ENCODE peak calls at places on chromosome 15, in five cellular contexts. T is GM12878, V is HepG2, O is A549, F is H1. P is an unnamed sample.

GRCh38 chr15:68730491-68731317 is 90.0 kb downstream of the ANP32A start:
- DNase-seq in T (no peak), V (peak; percentile 21), O (peak; percentile 68), F (peak; percentile 54), P (peak; percentile 23)

GRCh38 chr15:69713726-69714559 is 261.3 kb downstream of the RPLP1 start:
- DNase-seq in T (peak; percentile 88), V (no peak), O (no peak), F (no peak), P (no peak)

GRCh38 chr15:83971967-83972366 is 263.6 kb upstream of the GOLGA6L4 start:
- DNase-seq in T (no peak), V (no peak), O (no peak), F (no peak), P (no peak)

GRCh38 chr15:71687902-71688508 is 122.3 kb upstream of the NR2E3 start:
- DNase-seq in T (no peak), V (no peak), O (no peak), F (no peak), P (no peak)

GRCh38 chr15:59177445-59177728 is 29.3 kb upstream of the LDHAL6B start:
- DNase-seq in T (no peak), V (no peak), O (no peak), F (no peak), P (no peak)

GRCh38 chr15:76286231-76286879 is 24.9 kb downstream of the ETFA start:
- DNase-seq in T (peak; percentile 28), V (no peak), O (no peak), F (no peak), P (no peak)

GRCh38 chr15:28912422-28912821 is 26.6 kb downstream of the APBA2 start:
- DNase-seq in T (no peak), V (no peak), O (no peak), F (no peak), P (peak; percentile 47)

GRCh38 chr15:50077655-50078054 is 41.4 kb downstream of the ATP8B4 start:
- DNase-seq in T (no peak), V (no peak), O (no peak), F (no peak), P (no peak)

GRCh38 chr15:82186161-82186560 is 76.4 kb downstream of the EFL1 start:
- DNase-seq in T (no peak), V (no peak), O (no peak), F (no peak), P (no peak)

GRCh38 chr15:82183121-82184031 is 79.2 kb downstream of the EFL1 start:
- DNase-seq in T (no peak), V (no peak), O (no peak), F (no peak), P (no peak)

GRCh38 chr15:82184776-82185175 is 77.8 kb downstream of the EFL1 start:
- DNase-seq in T (no peak), V (no peak), O (no peak), F (no peak), P (no peak)

GRCh38 chr15:82184355-82184754 is 78.2 kb downstream of the EFL1 start:
- DNase-seq in T (no peak), V (no peak), O (no peak), F (no peak), P (no peak)

DNA sequence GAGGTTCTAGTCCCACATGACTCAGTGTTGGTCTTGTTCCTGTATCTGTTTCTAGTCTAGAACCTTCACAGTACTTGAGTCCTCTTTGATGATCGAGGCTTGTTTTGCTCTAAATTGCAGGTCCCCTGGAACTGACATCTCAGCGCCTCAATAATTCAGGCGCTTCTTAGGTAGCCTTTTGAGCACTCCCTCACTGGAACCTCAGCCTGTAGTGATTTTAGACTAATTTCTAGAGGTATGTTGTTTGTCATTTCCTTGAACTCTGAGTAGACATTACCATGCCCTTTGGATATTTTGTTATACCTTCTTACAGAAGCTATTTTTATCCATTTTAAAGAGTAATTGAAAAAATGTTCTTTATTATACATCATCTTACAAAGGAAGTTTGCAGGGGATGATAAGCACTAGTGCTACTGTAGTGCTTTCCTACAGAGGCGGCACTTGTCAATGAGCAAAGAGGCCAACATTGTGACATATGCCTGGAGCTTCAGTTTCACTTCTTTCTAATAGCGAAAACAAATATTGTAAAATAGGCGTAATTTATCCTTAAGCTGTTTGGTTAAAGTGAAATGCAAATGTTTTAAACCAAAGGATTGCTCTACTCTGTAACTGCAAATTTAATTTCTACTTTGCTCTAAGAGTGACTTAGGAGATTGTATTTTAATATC is 75.7 kb downstream of the EFL1 start:
- DNase-seq in T (peak; percentile 35), V (no peak), O (no peak), F (no peak), P (no peak)
- TF ChIP-seq CEBPB in T (no peak), V (no peak), O (no peak), F (no peak), P (no peak)

DNA sequence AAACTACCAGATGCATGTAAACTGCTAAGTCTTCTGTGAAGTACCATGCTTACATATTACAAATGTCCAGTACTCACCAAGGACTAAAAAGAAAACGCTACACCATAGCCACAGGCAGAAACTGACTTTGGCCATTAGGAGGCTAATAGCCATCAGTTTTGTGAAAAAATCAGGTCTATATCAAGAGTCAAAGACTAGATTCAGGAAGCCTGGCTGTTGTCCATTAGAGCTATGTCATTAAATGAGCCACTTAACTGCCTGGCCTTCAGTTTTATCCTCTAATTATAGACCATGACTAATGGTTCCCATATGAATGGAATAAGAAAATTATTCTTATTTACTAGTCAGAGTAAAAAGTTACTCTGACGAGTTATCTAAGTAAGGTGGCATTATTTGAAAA is 144.1 kb downstream of the VPS13C start:
- DNase-seq in T (no peak), V (no peak), O (no peak), F (no peak), P (no peak)
- TF ChIP-seq HDAC2 in T (no peak), V (no peak), O (no peak), F (no peak), P (no peak)

GRCh38 chr15:41575282-41575681 is 16.3 kb downstream of the TYRO3 start:
- DNase-seq in T (no peak), V (no peak), O (no peak), F (no peak), P (no peak)

GRCh38 chr15:41574158-41574557 is 15.1 kb downstream of the TYRO3 start:
- DNase-seq in T (no peak), V (no peak), O (no peak), F (no peak), P (no peak)

GRCh38 chr15:41577863-41578735 is 19.1 kb downstream of the TYRO3 start:
- DNase-seq in T (no peak), V (no peak), O (no peak), F (no peak), P (no peak)

GRCh38 chr15:41581110-41581509 is 22.1 kb downstream of the TYRO3 start:
- DNase-seq in T (no peak), V (no peak), O (peak; percentile 31), F (peak; percentile 65), P (peak; percentile 27)

GRCh38 chr15:41578736-41579383 is 19.8 kb downstream of the TYRO3 start:
- DNase-seq in T (no peak), V (no peak), O (no peak), F (no peak), P (no peak)
- TF ChIP-seq CEBPB in T (no peak), V (no peak), O (no peak), F (no peak), P (no peak)

GRCh38 chr15:74209560-74209958 is 7.0 kb upstream of the STRA6 start:
- DNase-seq in T (no peak), V (no peak), O (no peak), F (no peak), P (no peak)

GRCh38 chr15:74210729-74211128 is 8.1 kb upstream of the STRA6 start:
- DNase-seq in T (no peak), V (no peak), O (no peak), F (no peak), P (no peak)

GRCh38 chr15:74211656-74212055 is 9.1 kb upstream of the STRA6 start:
- DNase-seq in T (no peak), V (no peak), O (no peak), F (no peak), P (no peak)

GRCh38 chr15:74208901-74209559 is 6.4 kb upstream of the STRA6 start:
- DNase-seq in T (no peak), V (peak; percentile 60), O (no peak), F (peak; percentile 73), P (peak; percentile 50)

GRCh38 chr15:74209997-74210573 is 7.5 kb upstream of the STRA6 start:
- DNase-seq in T (no peak), V (no peak), O (no peak), F (no peak), P (no peak)
- TF ChIP-seq HDAC2 in T (no peak), V (no peak), O (no peak), F (no peak), P (no peak)

GRCh38 chr15:64991536-64992135 is 1.9 kb upstream of the SPG21 start:
- DNase-seq in T (no peak), V (no peak), O (no peak), F (peak; percentile 2), P (no peak)
- TF ChIP-seq CEBPB in T (no peak), V (no peak), O (no peak), F (no peak), P (no peak)

GRCh38 chr15:62894322-62895085 is 148.0 kb upstream of the TPM1 start:
- DNase-seq in T (no peak), V (no peak), O (peak; percentile 76), F (no peak), P (no peak)
- TF ChIP-seq HDAC2 in T (no peak), V (no peak), O (no peak), F (no peak), P (no peak)

GRCh38 chr15:34721802-34722795 is 32.7 kb downstream of the GJD2 start:
- DNase-seq in T (no peak), V (peak; percentile 20), O (peak; percentile 59), F (peak; percentile 59), P (no peak)
- TF ChIP-seq CEBPB in T (no peak), V (no peak), O (no peak), F (no peak), P (no peak)

DNA sequence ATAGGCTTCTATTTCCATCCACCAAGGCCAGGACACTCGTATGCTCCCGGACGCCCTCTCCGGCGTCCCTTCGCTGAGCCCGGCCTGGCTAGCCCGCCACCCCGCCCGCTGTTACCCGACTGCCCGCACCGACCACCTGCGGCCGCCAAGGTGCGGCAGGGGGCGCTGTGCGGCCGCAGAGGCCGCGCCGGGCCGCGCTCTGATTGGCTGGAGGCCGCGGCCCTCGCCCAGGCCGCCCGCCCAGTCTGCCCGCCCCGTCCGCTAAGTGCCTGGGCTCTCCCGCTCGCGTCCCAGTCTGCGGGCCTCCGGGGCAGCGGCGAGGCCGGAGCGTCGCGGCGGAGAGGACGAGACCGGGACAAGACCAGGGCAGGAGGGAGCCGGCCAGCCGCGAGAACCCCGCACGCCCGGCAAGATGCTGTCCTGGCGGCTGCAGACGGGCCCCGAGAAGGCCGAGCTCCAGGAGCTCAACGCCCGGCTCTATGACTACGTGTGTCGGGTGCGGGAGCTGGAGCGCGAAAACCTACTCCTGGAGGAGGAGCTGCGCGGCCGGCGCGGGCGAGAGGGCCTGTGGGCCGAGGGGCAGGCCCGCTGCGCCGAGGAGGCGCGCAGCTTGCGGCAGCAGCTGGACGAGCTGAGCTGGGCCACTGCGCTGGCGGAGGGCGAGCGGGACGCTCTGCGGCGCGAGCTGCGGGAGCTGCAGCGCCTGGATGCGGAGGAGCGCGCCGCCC is at the start of gene SYNM:
- DNase-seq in T (no peak), V (peak; percentile 72), O (peak; percentile 93), F (peak; percentile 87), P (peak; percentile 56)
- TF ChIP-seq HDAC2 in T (no peak), V (no peak), O (no peak), F (peak; percentile 73), P (no peak)

P was measured in K562.